ENCODE peak calls at places on chromosomes 6 and 20, in eight cellular contexts. P, N, D, R, E, V, Z and C are unnamed samples.

GRCh38 chr20:58753267-58753928 is 60.8 kb downstream of the NPEPL1 start:
- DNase-seq in Z (no peak), P (no peak), D (no peak), V (no peak), E (no peak), N (peak), R (no peak), C (no peak)

GRCh38 chr20:7742479-7742878 is 197.8 kb downstream of the HAO1 start:
- DNase-seq in V (no peak), R (no peak), N (no peak), P (no peak), E (no peak), D (no peak), Z (no peak), C (no peak)

GRCh38 chr20:48760403-48760889 is 67.4 kb downstream of the PREX1 start:
- DNase-seq in N (no peak), P (no peak), R (no peak), Z (no peak), V (no peak), E (peak), D (no peak), C (peak)

GRCh38 chr6:1107578-1107977 is 204.3 kb upstream of the FOXQ1 start:
- DNase-seq in E (no peak), V (no peak), N (no peak), D (no peak), R (no peak), P (no peak), Z (no peak), C (no peak)

GRCh38 chr6:41462980-41463930 is 82.9 kb upstream of the FOXP4 start:
- DNase-seq in R (peak), N (peak), E (peak), V (peak), Z (peak), P (peak), D (peak), C (no peak)

GRCh38 chr20:44495802-44496481 is 20.3 kb downstream of the TTPAL start:
- DNase-seq in E (peak), P (peak), R (peak), V (no peak), D (no peak), Z (no peak), N (no peak), C (no peak)

GRCh38 chr20:23508449-23508848 is 17.5 kb downstream of the CST8 start:
- DNase-seq in P (no peak), N (no peak), Z (no peak), E (no peak), D (no peak), R (no peak), V (no peak), C (no peak)

GRCh38 chr6:56794421-56794820 is 151.7 kb upstream of the DST start:
- DNase-seq in E (no peak), Z (no peak), R (no peak), P (no peak), D (no peak), N (peak), V (no peak), C (no peak)

GRCh38 chr6:33957391-33958207 is 153.8 kb upstream of the MLN start:
- DNase-seq in E (no peak), Z (no peak), P (no peak), N (no peak), R (no peak), D (no peak), V (no peak), C (no peak)

GRCh38 chr6:9834233-9834632 is 580.6 kb downstream of the TFAP2A start:
- DNase-seq in Z (no peak), N (no peak), E (no peak), P (no peak), R (no peak), D (no peak), V (no peak), C (no peak)

GRCh38 chr6:25576920-25577319 is 75.1 kb upstream of the SCGN start:
- DNase-seq in R (no peak), N (no peak), Z (no peak), P (no peak), E (no peak), V (no peak), D (no peak), C (no peak)

GRCh38 chr6:7424967-7425807 is 35.6 kb downstream of the RIOK1 start:
- DNase-seq in D (peak), Z (peak), P (peak), V (peak), N (peak), E (peak), R (peak), C (no peak)

GRCh38 chr6:107361568-107362270 is 97.6 kb downstream of the PDSS2 start:
- DNase-seq in E (no peak), Z (no peak), N (peak), R (no peak), V (no peak), P (no peak), D (peak), C (no peak)

GRCh38 chr6:3748726-3749389 is 2.7 kb downstream of the PXDC1 start:
- DNase-seq in R (no peak), N (no peak), P (no peak), V (no peak), Z (no peak), E (no peak), D (no peak), C (no peak)

GRCh38 chr6:28907394-28907793 is 16.4 kb downstream of the TRIM27 start:
- DNase-seq in P (no peak), R (no peak), N (no peak), Z (no peak), V (no peak), D (no peak), E (no peak), C (no peak)

DNA sequence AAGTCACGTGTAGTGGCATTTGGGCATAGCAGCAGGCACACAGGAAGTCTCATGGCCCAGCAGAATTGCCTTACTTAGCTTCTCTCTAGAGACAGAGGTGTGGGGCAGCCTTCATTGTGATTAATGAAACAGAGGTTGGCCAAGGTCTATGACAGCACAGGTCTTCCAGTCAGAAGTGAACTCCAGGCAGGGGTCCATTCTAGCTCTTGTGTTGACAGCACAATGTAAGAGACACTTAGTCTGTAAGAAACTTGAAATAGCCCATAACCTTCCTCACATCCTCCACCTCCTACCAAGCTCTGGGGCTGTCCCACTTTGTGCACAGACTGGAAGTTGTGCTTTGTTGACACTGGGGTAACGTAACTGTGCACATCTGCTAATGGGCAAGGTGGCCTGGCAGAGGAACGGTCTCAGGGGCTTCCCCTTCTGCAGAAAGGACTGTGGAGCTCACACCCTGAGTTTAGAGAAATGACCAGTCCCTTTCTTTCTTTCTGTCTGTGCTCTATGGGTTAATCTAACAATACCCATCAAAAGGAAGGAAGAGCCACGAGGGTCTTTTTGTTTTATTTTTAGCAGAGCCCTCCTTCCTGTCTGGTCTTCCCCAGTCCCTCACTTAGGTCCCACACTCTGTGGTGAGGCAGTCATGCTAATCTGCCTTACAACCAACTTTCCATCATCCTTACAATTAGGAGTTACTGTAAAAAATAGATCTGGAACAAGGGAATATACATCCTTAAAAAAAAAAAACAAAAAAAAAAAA is 35.6 kb upstream of the TAGAP start:
- DNase-seq in V (no peak), N (no peak), R (no peak), E (no peak), Z (no peak), P (no peak), D (no peak), C (no peak)
- TF ChIP-seq REST in V (no peak), N (no peak), R (no peak), E (no peak), Z (no peak), P (no peak), D (no peak), C (no peak)

DNA sequence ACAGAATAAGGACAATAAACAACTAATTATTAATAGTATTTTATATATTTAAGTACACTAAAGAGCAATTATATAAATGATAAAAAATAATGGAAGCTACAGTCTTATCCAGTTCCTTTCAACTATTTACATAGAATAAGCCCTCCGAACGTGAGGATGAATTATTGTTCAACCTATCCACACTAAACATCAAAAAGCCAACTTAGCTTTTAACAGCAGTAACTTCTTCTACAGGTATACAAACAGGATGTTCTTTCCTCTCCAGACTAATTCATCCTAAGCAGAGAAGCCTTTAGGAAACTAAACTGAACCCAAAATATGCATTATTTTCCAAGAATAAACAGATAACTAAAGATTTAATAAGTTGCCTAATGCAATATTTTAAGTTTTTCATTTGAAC is 2.3 kb downstream of the FKBP5 start:
- DNase-seq in V (no peak), E (no peak), P (no peak), D (no peak), R (no peak), N (no peak), Z (no peak), C (no peak)
- H3K4me3 ChIP-seq in V (peak), E (no peak), P (no peak), D (peak), R (no peak), N (no peak), Z (no peak), C (no peak)

GRCh38 chr6:165662671-165663282 is at the start of gene PDE10A:
- DNase-seq in E (no peak), Z (peak), V (no peak), R (no peak), D (no peak), P (peak), N (peak), C (no peak)
- TF ChIP-seq CTCF in E (no peak), Z (no peak), V (no peak), R (no peak), D (no peak), P (no peak), N (no peak), C (no peak)

GRCh38 chr20:17857639-17858449 is 110.8 kb downstream of the SNX5 start:
- DNase-seq in E (no peak), V (no peak), N (no peak), Z (no peak), P (no peak), R (no peak), D (no peak), C (no peak)

GRCh38 chr20:17856837-17857605 is 111.6 kb downstream of the SNX5 start:
- DNase-seq in N (no peak), Z (no peak), P (no peak), R (no peak), V (no peak), E (no peak), D (no peak), C (no peak)

GRCh38 chr20:17852323-17852722 is 116.3 kb downstream of the SNX5 start:
- DNase-seq in Z (no peak), N (no peak), D (no peak), R (no peak), P (no peak), E (no peak), V (peak), C (no peak)

GRCh38 chr20:17856024-17856564 is 112.5 kb downstream of the SNX5 start:
- DNase-seq in N (no peak), Z (no peak), D (peak), E (no peak), P (no peak), R (no peak), V (no peak), C (no peak)

DNA sequence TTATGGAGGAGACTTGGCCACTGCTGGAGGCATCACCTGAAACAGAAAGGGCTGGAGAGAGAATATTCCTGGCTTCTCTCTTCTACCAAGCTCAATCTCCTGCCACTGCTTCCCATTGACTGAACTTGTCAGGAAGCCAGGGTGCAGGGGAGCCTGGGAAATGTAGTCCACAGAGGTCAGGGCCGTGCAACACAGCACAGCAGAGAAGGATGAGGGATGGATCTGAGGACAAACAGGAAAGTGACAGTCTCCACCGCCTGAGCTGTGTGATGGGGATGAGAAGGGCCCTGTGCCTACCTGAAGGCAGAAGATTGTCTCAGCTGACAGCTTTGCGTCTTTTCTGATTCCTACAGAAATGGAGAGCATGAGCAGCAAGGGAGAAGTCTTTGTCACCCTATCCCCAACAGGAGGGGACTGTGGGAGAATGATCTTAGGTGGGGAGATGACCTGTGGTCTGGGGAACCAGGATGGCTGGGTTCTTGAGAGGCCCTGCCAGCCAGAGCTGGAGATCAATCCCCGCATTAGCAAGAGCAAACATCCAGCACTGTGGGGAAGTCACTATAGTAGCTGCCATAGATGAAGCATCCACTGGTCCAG is 114.2 kb downstream of the SNX5 start:
- DNase-seq in Z (peak), P (peak), R (peak), N (peak), V (no peak), D (peak), E (no peak), C (peak)
- TF ChIP-seq REST in Z (no peak), P (no peak), R (no peak), N (no peak), V (no peak), D (no peak), E (no peak), C (no peak)

GRCh38 chr6:21367148-21367547 is 226.4 kb upstream of the SOX4 start:
- DNase-seq in R (no peak), D (no peak), N (no peak), V (no peak), E (no peak), P (no peak), Z (no peak), C (no peak)
- H3K4me3 ChIP-seq in R (no peak), D (peak), N (no peak), V (no peak), E (no peak), P (no peak), Z (no peak), C (no peak)

GRCh38 chr6:44621846-44622245 is 234.3 kb downstream of the CDC5L start:
- DNase-seq in R (no peak), V (no peak), E (no peak), N (no peak), D (no peak), Z (no peak), P (no peak), C (no peak)

GRCh38 chr6:44622555-44622954 is 235.0 kb downstream of the CDC5L start:
- DNase-seq in Z (no peak), D (no peak), V (no peak), N (no peak), E (no peak), P (no peak), R (no peak), C (no peak)

GRCh38 chr6:44615621-44616020 is 228.1 kb downstream of the CDC5L start:
- DNase-seq in R (no peak), Z (no peak), V (no peak), N (no peak), D (no peak), E (no peak), P (no peak), C (no peak)

GRCh38 chr6:44620922-44621321 is 233.4 kb downstream of the CDC5L start:
- DNase-seq in V (no peak), Z (no peak), E (no peak), D (no peak), R (no peak), P (no peak), N (peak), C (no peak)

DNA sequence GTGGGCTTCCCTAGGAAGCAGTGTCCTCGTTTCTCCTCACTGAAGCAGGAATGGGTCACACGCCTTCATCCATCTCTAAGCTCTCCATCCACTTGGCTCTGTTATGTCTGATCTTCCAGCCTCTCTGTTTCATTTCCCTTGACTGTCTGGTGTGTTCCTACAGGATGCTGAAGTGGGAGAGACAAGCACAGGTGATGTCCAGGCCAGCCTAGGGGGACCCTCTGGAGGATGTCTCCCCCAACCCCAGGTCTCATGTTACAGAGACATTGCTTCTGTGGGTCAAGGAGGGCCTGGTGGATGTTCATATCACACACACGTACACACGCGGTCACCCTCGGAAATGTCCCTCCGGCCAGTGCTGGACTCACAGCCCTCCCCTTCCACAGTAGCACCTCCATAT is 229.9 kb downstream of the CDC5L start:
- DNase-seq in E (no peak), D (no peak), Z (no peak), N (no peak), V (no peak), P (no peak), R (no peak), C (no peak)
- TF ChIP-seq CTCF in E (no peak), D (no peak), Z (no peak), N (no peak), V (no peak), P (no peak), R (no peak), C (no peak)

GRCh38 chr20:36672991-36673390 is 27.0 kb upstream of the SLA2 start:
- DNase-seq in D (no peak), N (no peak), R (no peak), E (no peak), Z (no peak), P (no peak), V (no peak), C (no peak)

GRCh38 chr20:36676701-36677421 is 30.9 kb upstream of the SLA2 start:
- DNase-seq in V (no peak), D (peak), N (peak), P (no peak), R (peak), E (no peak), Z (no peak), C (no peak)

GRCh38 chr20:36682311-36682710 is 36.3 kb upstream of the SLA2 start:
- DNase-seq in D (no peak), R (no peak), Z (no peak), V (no peak), N (no peak), E (no peak), P (no peak), C (no peak)

GRCh38 chr20:36677422-36677771 is 31.4 kb upstream of the SLA2 start:
- DNase-seq in P (no peak), N (no peak), Z (no peak), D (no peak), E (no peak), R (no peak), V (no peak), C (no peak)
- TF ChIP-seq REST in P (no peak), N (no peak), Z (no peak), D (no peak), E (no peak), R (no peak), V (no peak), C (no peak)

GRCh38 chr20:41892031-41892430 is 273.9 kb upstream of the CHD6 start:
- DNase-seq in D (no peak), E (no peak), P (no peak), R (no peak), V (no peak), Z (no peak), N (no peak), C (no peak)

GRCh38 chr20:41895216-41895615 is 277.0 kb upstream of the CHD6 start:
- DNase-seq in E (no peak), N (no peak), R (no peak), D (no peak), V (peak), Z (no peak), P (no peak), C (no peak)

GRCh38 chr20:41897708-41898107 is 279.5 kb upstream of the CHD6 start:
- DNase-seq in N (no peak), D (no peak), E (no peak), V (no peak), Z (no peak), P (no peak), R (no peak), C (no peak)

GRCh38 chr20:41894255-41894963 is 276.2 kb upstream of the CHD6 start:
- DNase-seq in P (no peak), V (no peak), N (no peak), D (no peak), E (no peak), R (no peak), Z (no peak), C (no peak)

DNA sequence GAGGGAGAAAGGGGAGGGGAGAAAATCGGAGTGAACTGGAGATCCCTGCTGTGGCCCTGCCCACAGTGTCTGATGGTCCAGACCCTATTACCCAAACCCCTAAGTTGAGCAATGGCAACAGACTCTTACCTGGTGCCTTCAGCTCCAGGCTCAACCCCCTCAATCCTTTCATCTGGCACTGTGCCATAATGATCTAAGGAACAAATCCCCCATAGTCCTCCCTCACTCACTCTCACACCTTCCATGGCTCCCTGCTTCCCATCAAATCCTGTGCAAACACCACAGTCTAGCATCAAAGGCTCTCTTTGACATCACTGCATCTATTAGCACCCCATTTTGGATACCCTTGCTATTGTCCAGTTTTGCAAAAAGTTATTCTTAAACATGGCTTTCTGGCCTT is 277.5 kb upstream of the CHD6 start:
- DNase-seq in Z (no peak), E (no peak), N (no peak), P (no peak), V (no peak), D (no peak), R (no peak), C (no peak)
- H3K4me3 ChIP-seq in Z (no peak), E (no peak), N (no peak), P (no peak), V (no peak), D (no peak), R (no peak), C (no peak)